ENCODE peak calls at places on chromosomes 7 and 10, in four cellular contexts. Y is occipital lobe; C is NCI-H345; Q is activated CD4-positive, CD25-positive, alpha-beta regulatory T cell treated with anti-CD3 and anti-CD28 coated beads, Interleukin-2, amount 50 U/mL, for 72 hours. N is an unnamed sample.
A peak's percentile ranks its signal among the peaks of the same experiment; 100 is the strongest.

GRCh38 chr10:117653170-117653515 is 110.6 kb downstream of the EMX2 start:
- DNase-seq in Y (no peak), C (no peak), Q (no peak), N (peak; percentile 78)

GRCh38 chr7:122556873-122557542 is 141.9 kb downstream of the RNF133 start:
- DNase-seq in Y (no peak), C (no peak), Q (no peak), N (no peak)

GRCh38 chr10:113059001-113059780 is 109.1 kb downstream of the TCF7L2 start:
- DNase-seq in Y (no peak), C (no peak), Q (no peak), N (no peak)

GRCh38 chr10:21516270-21517131 is 9.0 kb downstream of the SKIDA1 start:
- DNase-seq in Y (peak; percentile 74), C (peak; percentile 54), Q (peak; percentile 53), N (no peak)

GRCh38 chr10:47160229-47160908 is 139.6 kb upstream of the GDF10 start:
- DNase-seq in Y (no peak), C (no peak), Q (no peak), N (no peak)

GRCh38 chr7:122303971-122304603 is 463 bp downstream of the FEZF1 start:
- DNase-seq in Y (no peak), C (no peak), Q (no peak), N (no peak)

GRCh38 chr7:43650457-43651052 is 67.6 kb downstream of the STK17A start:
- DNase-seq in Y (no peak), C (no peak), Q (no peak), N (no peak)

GRCh38 chr7:96004598-96004997 is 232.2 kb downstream of the DYNC1I1 start:
- DNase-seq in Y (no peak), C (no peak), Q (no peak), N (no peak)

GRCh38 chr7:30921540-30921930 is 9.9 kb downstream of the AQP1 start:
- DNase-seq in Y (no peak), C (no peak), Q (no peak), N (no peak)

GRCh38 chr10:9166770-9167169 is 1112.3 kb downstream of the GATA3 start:
- DNase-seq in Y (no peak), C (no peak), Q (no peak), N (no peak)

GRCh38 chr10:74113546-74113945 is 37.1 kb downstream of the AP3M1 start:
- DNase-seq in Y (no peak), C (no peak), Q (no peak), N (no peak)

GRCh38 chr7:19122018-19122588 is 4.7 kb upstream of the TWIST1 start:
- DNase-seq in Y (no peak), C (peak; percentile 46), Q (no peak), N (no peak)

GRCh38 chr10:36888925-36889573 is 236.3 kb upstream of the ANKRD30A start:
- DNase-seq in Y (no peak), C (peak; percentile 42), Q (peak; percentile 39), N (peak; percentile 17)

GRCh38 chr10:70300461-70300860 is 16.7 kb upstream of the NPFFR1 start:
- DNase-seq in Y (no peak), C (no peak), Q (no peak), N (no peak)

GRCh38 chr10:31030216-31030615 is 1.4 kb downstream of the ZNF438 start:
- DNase-seq in Y (no peak), C (no peak), Q (no peak), N (no peak)

GRCh38 chr7:131745645-131746248 is 189.3 kb upstream of the PODXL start:
- DNase-seq in Y (no peak), C (no peak), Q (no peak), N (no peak)

GRCh38 chr10:117537904-117538524 is 4.5 kb upstream of the EMX2 start:
- DNase-seq in Y (no peak), C (no peak), Q (no peak), N (peak; percentile 52)

GRCh38 chr7:2613926-2614613 is 17.7 kb upstream of the TTYH3 start:
- DNase-seq in Y (no peak), C (no peak), Q (no peak), N (no peak)

GRCh38 chr7:111529507-111530355 is 32.6 kb downstream of the IMMP2L start:
- DNase-seq in Y (no peak), C (no peak), Q (no peak), N (no peak)

GRCh38 chr10:78338717-78339116 is 305.1 kb downstream of the RPS24 start:
- DNase-seq in Y (no peak), C (no peak), Q (no peak), N (no peak)

GRCh38 chr10:4645836-4646235 is 180.2 kb upstream of the AKR1E2 start:
- DNase-seq in Y (no peak), C (no peak), Q (no peak), N (no peak)

GRCh38 chr7:33807779-33808482 is 97.4 kb upstream of the BMPER start:
- DNase-seq in Y (no peak), C (no peak), Q (no peak), N (no peak)

GRCh38 chr7:30359957-30360356 is 75.6 kb downstream of the ZNRF2 start:
- DNase-seq in Y (no peak), C (no peak), Q (no peak), N (no peak)

GRCh38 chr10:132872658-132873057 is 69.7 kb downstream of the CFAP46 start:
- DNase-seq in Y (no peak), C (no peak), Q (no peak), N (no peak)

GRCh38 chr7:50679218-50680007 is 103.3 kb downstream of the GRB10 start:
- DNase-seq in Y (no peak), C (peak; percentile 77), Q (no peak), N (peak; percentile 52)

GRCh38 chr7:114243019-114243507 is 171.6 kb upstream of the FOXP2 start:
- DNase-seq in Y (no peak), C (no peak), Q (no peak), N (no peak)

GRCh38 chr7:155984609-155985405 is 172.5 kb upstream of the SHH start:
- DNase-seq in Y (no peak), C (no peak), Q (no peak), N (no peak)

GRCh38 chr10:120429395-120429794 is 27.6 kb upstream of the PLPP4 start:
- DNase-seq in Y (no peak), C (no peak), Q (no peak), N (no peak)

GRCh38 chr7:43906327-43907010 is at the start of gene URGCP:
- DNase-seq in Y (no peak), C (peak; percentile 65), Q (peak; percentile 69), N (peak; percentile 83)

GRCh38 chr7:69994907-69995542 is 396.8 kb downstream of the AUTS2 start:
- DNase-seq in Y (no peak), C (peak; percentile 52), Q (no peak), N (no peak)